ENCODE peak calls at places on chromosomes 13 and 19, in eight cellular contexts. C, Q, Y, M, I, E, P and L are unnamed samples.

GRCh38 chr19:12748489-12748888 is 3.1 kb upstream of the BEST2 start:
- DNase-seq in C (no peak), Q (no peak), Y (no peak), M (no peak), I (no peak), E (no peak), P (no peak), L (no peak)

GRCh38 chr13:47426126-47426849 is 529.4 kb upstream of the HTR2A start:
- DNase-seq in C (no peak), Q (no peak), Y (peak), M (no peak), I (no peak), E (no peak), P (no peak), L (no peak)

GRCh38 chr13:75762066-75762937 is 126.2 kb downstream of the LMO7 start:
- DNase-seq in C (no peak), Q (no peak), Y (no peak), M (no peak), I (no peak), E (no peak), P (no peak), L (no peak)

GRCh38 chr13:44197791-44198770 is 175.5 kb upstream of the SERP2 start:
- DNase-seq in C (no peak), Q (no peak), Y (peak), M (no peak), I (no peak), E (no peak), P (no peak), L (no peak)

GRCh38 chr13:49554387-49554786 is 31.0 kb downstream of the RCBTB1 start:
- DNase-seq in C (no peak), Q (no peak), Y (no peak), M (no peak), I (no peak), E (no peak), P (no peak), L (no peak)

GRCh38 chr13:40793339-40793738 is 3.9 kb downstream of the SLC25A15 start:
- DNase-seq in C (no peak), Q (no peak), Y (no peak), M (no peak), I (no peak), E (no peak), P (no peak), L (no peak)

GRCh38 chr13:78881746-78882145 is 222.8 kb upstream of the OBI1 start:
- DNase-seq in C (no peak), Q (no peak), Y (no peak), M (no peak), I (no peak), E (peak), P (no peak), L (no peak)

GRCh38 chr13:37701972-37702371 is 103.4 kb upstream of the POSTN start:
- DNase-seq in C (no peak), Q (no peak), Y (peak), M (no peak), I (no peak), E (no peak), P (peak), L (no peak)

GRCh38 chr19:10258080-10258710 is 6.2 kb downstream of the MRPL4 start:
- DNase-seq in C (no peak), Q (no peak), Y (no peak), M (no peak), I (no peak), E (no peak), P (no peak), L (no peak)

GRCh38 chr19:28737021-28737525 is 475.9 kb downstream of the UQCRFS1 start:
- DNase-seq in C (no peak), Q (peak), Y (peak), M (no peak), I (no peak), E (no peak), P (peak), L (no peak)

GRCh38 chr13:113877149-113877990 is 13.5 kb upstream of the GAS6 start:
- DNase-seq in C (no peak), Q (no peak), Y (no peak), M (no peak), I (no peak), E (no peak), P (no peak), L (no peak)

GRCh38 chr19:55703790-55704215 is 28.8 kb downstream of the EPN1 start:
- DNase-seq in C (no peak), Q (peak), Y (no peak), M (no peak), I (no peak), E (no peak), P (peak), L (no peak)

GRCh38 chr19:13139633-13140311 is 10.4 kb downstream of the STX10 start:
- DNase-seq in C (no peak), Q (no peak), Y (no peak), M (no peak), I (no peak), E (no peak), P (no peak), L (no peak)

GRCh38 chr19:51079486-51080110 is 3.1 kb downstream of the KLK14 start:
- DNase-seq in C (no peak), Q (peak), Y (no peak), M (peak), I (no peak), E (no peak), P (no peak), L (no peak)

GRCh38 chr19:29806098-29806866 is 5.5 kb upstream of the CCNE1 start:
- DNase-seq in C (no peak), Q (no peak), Y (peak), M (no peak), I (no peak), E (no peak), P (no peak), L (no peak)

GRCh38 chr13:20623000-20623399 is 56.0 kb downstream of the IFT88 start:
- DNase-seq in C (no peak), Q (no peak), Y (no peak), M (no peak), I (no peak), E (no peak), P (no peak), L (no peak)

GRCh38 chr13:26628706-26629105 is 71.2 kb downstream of the WASF3 start:
- DNase-seq in C (no peak), Q (no peak), Y (peak), M (no peak), I (no peak), E (no peak), P (no peak), L (no peak)

GRCh38 chr13:109790951-109791605 is 4.7 kb upstream of the IRS2 start:
- DNase-seq in C (no peak), Q (peak), Y (peak), M (no peak), I (no peak), E (peak), P (peak), L (no peak)

GRCh38 chr13:30895773-30896172 is 10.3 kb upstream of the MEDAG start:
- DNase-seq in C (no peak), Q (no peak), Y (peak), M (peak), I (no peak), E (no peak), P (peak), L (no peak)

GRCh38 chr13:102555914-102556553 is 40.8 kb upstream of the TPP2 start:
- DNase-seq in C (no peak), Q (no peak), Y (peak), M (no peak), I (no peak), E (peak), P (peak), L (peak)

GRCh38 chr19:17337675-17338439 is 504 bp downstream of the GTPBP3 start:
- DNase-seq in C (no peak), Q (no peak), Y (peak), M (no peak), I (no peak), E (no peak), P (no peak), L (no peak)

GRCh38 chr19:12779162-12779993 is 4.0 kb upstream of the HOOK2 start:
- DNase-seq in C (no peak), Q (peak), Y (peak), M (no peak), I (no peak), E (no peak), P (no peak), L (no peak)

GRCh38 chr13:43939149-43939548 is 59.4 kb downstream of the LACC1 start:
- DNase-seq in C (no peak), Q (no peak), Y (no peak), M (no peak), I (no peak), E (no peak), P (no peak), L (no peak)

GRCh38 chr13:21344662-21345176 is 114.4 kb downstream of the ZDHHC20 start:
- DNase-seq in C (no peak), Q (no peak), Y (no peak), M (no peak), I (no peak), E (no peak), P (no peak), L (no peak)

GRCh38 chr13:20359335-20359734 is 127.2 kb upstream of the GJB6 start:
- DNase-seq in C (no peak), Q (no peak), Y (peak), M (no peak), I (no peak), E (no peak), P (peak), L (no peak)

GRCh38 chr13:21389124-21389523 is 70.0 kb downstream of the ZDHHC20 start:
- DNase-seq in C (no peak), Q (no peak), Y (no peak), M (no peak), I (no peak), E (no peak), P (no peak), L (no peak)

GRCh38 chr13:85462792-85463425 is 336.3 kb downstream of the SLITRK6 start:
- DNase-seq in C (no peak), Q (no peak), Y (no peak), M (no peak), I (no peak), E (no peak), P (no peak), L (no peak)

GRCh38 chr13:99605417-99606321 is 104.4 kb downstream of the TM9SF2 start:
- DNase-seq in C (no peak), Q (peak), Y (peak), M (no peak), I (peak), E (no peak), P (peak), L (no peak)

GRCh38 chr13:112056284-112056727 is 10.6 kb upstream of the SOX1 start:
- DNase-seq in C (no peak), Q (no peak), Y (no peak), M (no peak), I (no peak), E (no peak), P (no peak), L (no peak)

GRCh38 chr13:59364508-59365187 is 799.1 kb downstream of the DIAPH3 start:
- DNase-seq in C (no peak), Q (no peak), Y (no peak), M (no peak), I (no peak), E (no peak), P (no peak), L (no peak)

GRCh38 chr13:98134901-98135300 is 8.0 kb upstream of the FARP1 start:
- DNase-seq in C (no peak), Q (no peak), Y (no peak), M (no peak), I (no peak), E (no peak), P (no peak), L (no peak)

GRCh38 chr13:47904239-47904638 is 96.8 kb downstream of the SUCLA2 start:
- DNase-seq in C (no peak), Q (no peak), Y (no peak), M (no peak), I (no peak), E (no peak), P (peak), L (no peak)

GRCh38 chr19:14114854-14115253 is 2.7 kb downstream of the PRKACA start:
- DNase-seq in C (no peak), Q (no peak), Y (peak), M (no peak), I (no peak), E (no peak), P (no peak), L (no peak)